ENCODE peak calls at places on chromosomes 16 and 17, in six cellular contexts. Z, Y, L, O, P and J are unnamed samples.

GRCh38 chr17:41627316-41628072 is 3.1 kb upstream of the KRT17 start:
- DNase-seq in Z (no peak), Y (no peak), L (no peak), O (no peak), P (no peak), J (no peak)

GRCh38 chr16:84268661-84269060 is 26.0 kb upstream of the WFDC1 start:
- DNase-seq in Z (no peak), Y (no peak), L (no peak), O (no peak), P (no peak), J (no peak)

GRCh38 chr17:4815043-4815675 is 8.2 kb downstream of the PLD2 start:
- DNase-seq in Z (no peak), Y (no peak), L (no peak), O (no peak), P (no peak), J (peak; percentile 26)

GRCh38 chr17:77948690-77949114 is 9.8 kb upstream of the TNRC6C start:
- DNase-seq in Z (peak; percentile 19), Y (peak; percentile 55), L (no peak), O (no peak), P (no peak), J (peak; percentile 49)

GRCh38 chr17:55704412-55704811 is 18.3 kb downstream of the TMEM100 start:
- DNase-seq in Z (no peak), Y (no peak), L (no peak), O (no peak), P (no peak), J (no peak)

GRCh38 chr16:87304951-87305350 is 12.2 kb downstream of the C16orf95 start:
- DNase-seq in Z (no peak), Y (no peak), L (no peak), O (no peak), P (no peak), J (no peak)

GRCh38 chr17:61073799-61074513 is 325.7 kb upstream of the TBX2 start:
- DNase-seq in Z (no peak), Y (no peak), L (no peak), O (no peak), P (no peak), J (peak; percentile 7)

GRCh38 chr16:69407702-69408323 is 16.6 kb upstream of the CYB5B start:
- DNase-seq in Z (no peak), Y (no peak), L (no peak), O (no peak), P (no peak), J (no peak)

GRCh38 chr17:80279895-80280294 is 19.2 kb downstream of the RNF213 start:
- DNase-seq in Z (peak; percentile 65), Y (peak; percentile 82), L (peak; percentile 79), O (no peak), P (peak; percentile 79), J (no peak)

GRCh38 chr16:83903739-83904138 is 4.8 kb downstream of the MLYCD start:
- DNase-seq in Z (peak; percentile 80), Y (no peak), L (peak; percentile 64), O (no peak), P (no peak), J (no peak)

GRCh38 chr16:3950343-3951193 is 70.1 kb upstream of the CREBBP start:
- DNase-seq in Z (peak; percentile 89), Y (peak; percentile 96), L (peak; percentile 86), O (peak; percentile 89), P (peak; percentile 96), J (peak; percentile 96)

GRCh38 chr17:1179635-1180433 is at the start of gene ABR:
- DNase-seq in Z (peak; percentile 47), Y (no peak), L (peak; percentile 80), O (no peak), P (no peak), J (no peak)

GRCh38 chr17:68020451-68020779 is 15.1 kb upstream of the KPNA2 start:
- DNase-seq in Z (no peak), Y (no peak), L (no peak), O (no peak), P (no peak), J (no peak)

GRCh38 chr17:55451203-55451641 is 29.6 kb upstream of the MMD start:
- DNase-seq in Z (no peak), Y (peak; percentile 60), L (no peak), O (no peak), P (no peak), J (peak; percentile 25)

GRCh38 chr17:10772425-10773380 is 31.2 kb downstream of the TMEM238L start:
- DNase-seq in Z (no peak), Y (peak; percentile 32), L (no peak), O (no peak), P (no peak), J (no peak)
- TF ChIP-seq CTCF in Z (peak; percentile 42), Y (peak; percentile 72), L (peak; percentile 13), O (peak; percentile 8), P (peak; percentile 62), J (peak; percentile 83)

GRCh38 chr17:17425005-17425404 is 51.8 kb upstream of the MED9 start:
- DNase-seq in Z (no peak), Y (no peak), L (no peak), O (no peak), P (no peak), J (peak; percentile 24)
- TF ChIP-seq CTCF in Z (no peak), Y (no peak), L (no peak), O (no peak), P (no peak), J (peak; percentile 69)

DNA sequence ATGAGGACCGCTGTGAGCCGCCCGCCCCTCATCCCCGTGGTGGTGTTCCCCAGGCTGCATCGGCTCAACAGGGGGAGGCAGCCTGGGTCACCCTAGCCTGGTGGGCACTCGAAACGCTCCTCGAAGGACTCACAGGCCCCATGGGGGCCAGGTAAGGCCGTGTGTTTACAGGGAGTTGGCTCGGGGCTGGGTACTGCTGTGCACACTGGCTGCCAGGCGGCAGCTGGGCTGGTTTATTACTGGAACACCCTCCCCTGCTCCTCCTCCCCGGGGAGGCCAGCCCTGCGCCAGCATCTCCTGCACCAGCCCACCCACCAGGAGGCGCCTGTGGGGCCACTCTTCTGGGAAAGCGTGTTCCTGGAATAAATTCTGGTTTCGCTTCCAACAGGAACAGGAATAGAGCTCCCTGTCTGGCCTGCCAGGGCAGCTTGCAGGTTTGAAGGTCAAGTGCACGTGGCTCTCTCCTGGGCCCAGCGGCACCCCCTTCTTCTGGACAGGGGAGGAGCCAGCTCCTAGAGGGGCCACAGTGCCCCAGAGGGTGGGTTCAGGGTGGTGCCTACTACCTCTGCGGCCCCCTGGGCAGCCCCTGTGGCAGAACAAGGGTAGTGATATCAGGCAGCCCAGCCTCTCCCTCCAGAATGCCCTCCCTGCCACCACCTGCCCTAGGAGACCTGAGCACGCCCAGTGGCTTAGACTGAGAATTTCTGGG is 11.3 kb downstream of the MCRIP1 start:
- DNase-seq in Z (peak; percentile 85), Y (peak; percentile 35), L (peak; percentile 58), O (peak; percentile 91), P (no peak), J (peak; percentile 14)
- TF ChIP-seq CTCF in Z (peak; percentile 72), Y (peak; percentile 62), L (no peak), O (peak; percentile 40), P (peak; percentile 69), J (peak; percentile 70)

GRCh38 chr16:66517586-66518263 is 32.2 kb downstream of the TK2 start:
- DNase-seq in Z (no peak), Y (no peak), L (peak; percentile 34), O (no peak), P (no peak), J (no peak)

GRCh38 chr16:66519482-66519881 is 30.4 kb downstream of the TK2 start:
- DNase-seq in Z (no peak), Y (no peak), L (no peak), O (no peak), P (no peak), J (no peak)

GRCh38 chr16:66516808-66517585 is 32.9 kb downstream of the TK2 start:
- DNase-seq in Z (peak; percentile 99), Y (peak; percentile 97), L (peak; percentile 99), O (peak; percentile 98), P (peak; percentile 95), J (peak; percentile 98)

GRCh38 chr16:66515543-66516171 is 34.3 kb downstream of the TK2 start:
- DNase-seq in Z (no peak), Y (peak; percentile 58), L (no peak), O (no peak), P (no peak), J (peak; percentile 76)

GRCh38 chr16:66516172-66516807 is 33.6 kb downstream of the TK2 start:
- DNase-seq in Z (no peak), Y (no peak), L (no peak), O (no peak), P (no peak), J (no peak)
- TF ChIP-seq CTCF in Z (no peak), Y (no peak), L (no peak), O (no peak), P (no peak), J (no peak)

DNA sequence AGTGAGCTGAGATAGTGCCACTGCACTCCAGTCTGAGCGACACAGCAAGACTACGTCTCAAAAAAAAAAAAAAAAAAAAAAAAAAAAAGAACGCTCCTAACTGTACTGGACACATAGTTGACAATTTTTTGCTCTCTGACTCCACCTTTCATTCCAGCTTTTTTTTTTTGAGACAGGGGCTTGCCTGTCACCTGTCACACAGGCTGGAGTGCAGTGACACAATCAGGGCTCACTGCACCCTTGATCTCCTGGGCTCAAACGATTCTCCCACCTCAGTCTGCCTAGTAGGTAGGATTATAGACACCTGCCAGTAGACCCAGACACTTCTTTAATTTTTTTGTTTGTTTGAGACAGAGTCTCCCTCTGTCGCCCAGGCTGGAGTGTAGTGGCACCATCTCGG is 2.6 kb upstream of the CRLF3 start:
- DNase-seq in Z (no peak), Y (no peak), L (no peak), O (no peak), P (no peak), J (no peak)
- TF ChIP-seq CTCF in Z (no peak), Y (no peak), L (no peak), O (no peak), P (no peak), J (no peak)

DNA sequence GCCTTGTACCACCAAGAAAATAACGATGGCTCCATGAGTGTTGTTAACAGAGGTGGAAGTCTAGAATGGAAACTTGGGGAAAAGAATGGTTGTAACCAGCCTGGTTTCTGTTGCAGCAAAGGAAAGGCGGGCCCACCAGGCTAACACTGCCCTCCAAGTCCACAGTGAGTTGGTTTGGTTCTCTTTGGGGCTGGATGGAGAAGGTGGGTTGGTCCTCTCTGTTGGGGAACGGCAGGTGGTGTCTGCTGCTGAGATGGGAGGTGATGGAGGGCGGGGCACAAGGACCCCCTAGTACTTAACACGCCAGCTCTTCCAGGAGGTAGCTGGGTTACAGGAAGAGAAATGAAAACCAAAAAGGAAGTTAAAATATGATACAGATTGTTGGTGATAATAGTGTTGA is 76.6 kb upstream of the PLCG2 start:
- DNase-seq in Z (no peak), Y (no peak), L (no peak), O (no peak), P (no peak), J (no peak)
- TF ChIP-seq CTCF in Z (no peak), Y (no peak), L (no peak), O (no peak), P (no peak), J (no peak)

DNA sequence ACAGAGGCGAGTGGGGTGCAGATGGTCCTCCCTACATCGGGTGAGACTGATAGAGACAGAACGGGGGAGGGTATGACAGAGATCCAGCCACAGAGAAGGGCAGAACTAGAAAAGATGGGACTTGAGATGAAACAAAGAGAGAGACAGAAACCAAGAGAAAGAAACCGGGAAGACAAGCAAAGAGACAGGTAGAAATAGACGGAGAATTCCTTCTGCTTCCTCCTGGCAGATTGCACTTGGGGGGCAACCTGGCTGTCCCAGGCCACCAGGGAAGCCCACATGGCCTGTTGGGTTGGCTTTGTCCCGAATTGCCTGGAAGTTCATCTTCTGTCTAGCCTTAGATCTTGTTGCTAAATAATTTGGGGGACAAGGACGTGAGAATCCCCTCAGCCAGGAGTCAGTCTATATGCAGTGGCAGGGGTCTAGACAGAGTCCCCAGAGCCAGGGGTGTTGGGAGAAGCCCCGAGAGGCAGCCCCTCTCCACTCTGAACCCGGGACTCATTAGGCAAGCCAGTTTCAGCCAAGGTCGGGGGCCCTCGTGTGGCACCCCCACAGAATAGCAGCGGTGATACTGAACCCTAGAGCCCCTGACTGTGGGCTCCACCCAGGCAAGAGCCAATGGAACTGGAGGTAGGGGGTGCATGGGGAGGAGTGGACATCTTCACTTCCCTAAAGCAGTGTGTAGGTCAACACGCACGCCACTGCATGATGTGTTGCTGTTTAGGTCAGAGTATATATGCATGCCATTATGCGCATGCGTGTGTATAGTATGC is 626 bp upstream of the TSPOAP1 start:
- DNase-seq in Z (no peak), Y (no peak), L (no peak), O (peak; percentile 56), P (no peak), J (no peak)
- TF ChIP-seq CTCF in Z (no peak), Y (peak; percentile 52), L (no peak), O (no peak), P (peak; percentile 36), J (peak; percentile 58)